ENCODE peak calls at places on chromosomes 1 and 21, in seven cellular contexts. D is CD8-positive, alpha-beta T cell; L is aorta; S is Peyer's patch; R is lung; Z is tibial nerve; T is breast epithelium. V is an unnamed sample. For H3K27me3, the result is how much of the 10 kb centered on the place peaks cover.

GRCh38 chr1:114299331-114300005 is 145.8 kb upstream of the SYT6 start:
- DNase-seq in R (no peak), S (no peak), Z (no peak), T (no peak), L (no peak), D (no peak), V (no peak)

GRCh38 chr1:209335090-209335692 is 248.3 kb upstream of the CAMK1G start:
- DNase-seq in T (no peak), R (no peak), S (no peak), Z (no peak), D (no peak), L (no peak), V (peak)

GRCh38 chr1:6308449-6308848 is 47.6 kb upstream of the GPR153 start:
- DNase-seq in R (no peak), S (no peak), T (no peak), D (no peak), L (no peak), Z (no peak), V (no peak)

GRCh38 chr1:225152061-225152460 is 222.6 kb downstream of the DNAH14 start:
- DNase-seq in L (no peak), Z (no peak), S (no peak), D (no peak), T (no peak), R (no peak), V (no peak)

GRCh38 chr21:42063206-42063577 is 7.9 kb upstream of the UMODL1 start:
- DNase-seq in R (peak), T (no peak), D (peak), Z (no peak), L (peak), S (peak), V (no peak)

GRCh38 chr1:211344335-211344664 is 17.7 kb downstream of the TRAF5 start:
- DNase-seq in R (no peak), T (no peak), Z (no peak), L (no peak), S (peak), D (no peak), V (no peak)

GRCh38 chr1:96214982-96215381 is 506.6 kb upstream of the PTBP2 start:
- DNase-seq in D (no peak), R (no peak), L (no peak), S (no peak), T (no peak), Z (no peak), V (no peak)

GRCh38 chr1:180167721-180168467 is 13.2 kb downstream of the QSOX1 start:
- DNase-seq in L (no peak), Z (no peak), S (no peak), D (no peak), T (peak), R (peak), V (no peak)

GRCh38 chr1:220843481-220844011 is 35.7 kb upstream of the HLX start:
- DNase-seq in S (no peak), D (no peak), R (no peak), L (no peak), Z (peak), T (no peak), V (no peak)

GRCh38 chr1:178864326-178864725 is 6.6 kb downstream of the ANGPTL1 start:
- DNase-seq in L (no peak), R (no peak), T (no peak), Z (no peak), D (no peak), S (no peak), V (no peak)

GRCh38 chr21:15210235-15210678 is 145.5 kb upstream of the NRIP1 start:
- DNase-seq in S (no peak), Z (peak), T (no peak), R (peak), L (peak), D (no peak), V (no peak)

GRCh38 chr21:36929622-36930021 is 36.8 kb downstream of the HLCS start:
- DNase-seq in T (no peak), S (no peak), L (no peak), Z (no peak), D (no peak), R (no peak), V (no peak)

GRCh38 chr1:155527672-155528071 is 34.9 kb downstream of the ASH1L start:
- DNase-seq in L (no peak), S (no peak), D (no peak), T (no peak), Z (no peak), R (no peak), V (no peak)

GRCh38 chr1:178438432-178438831 is 58.3 kb downstream of the CLEC20A start:
- DNase-seq in S (no peak), Z (no peak), T (no peak), D (no peak), R (no peak), L (no peak), V (peak)

GRCh38 chr1:77950873-77951272 is 28.0 kb downstream of the FUBP1 start:
- DNase-seq in R (no peak), D (no peak), L (no peak), Z (no peak), T (no peak), S (no peak), V (no peak)

GRCh38 chr1:33119532-33120217 is 38.7 kb downstream of the AZIN2 start:
- DNase-seq in Z (no peak), R (no peak), D (no peak), L (no peak), S (no peak), T (no peak), V (no peak)

GRCh38 chr1:115530407-115530806 is 111.4 kb upstream of the VANGL1 start:
- DNase-seq in S (no peak), L (no peak), D (no peak), Z (no peak), R (no peak), T (no peak), V (no peak)

GRCh38 chr1:145786271-145786670 is 37.6 kb downstream of the RNF115 start:
- DNase-seq in D (no peak), S (no peak), R (no peak), L (no peak), Z (no peak), T (no peak), V (no peak)

GRCh38 chr1:202002447-202002846 is 7.9 kb upstream of the ELF3 start:
- DNase-seq in S (no peak), L (no peak), Z (no peak), D (no peak), R (no peak), T (no peak), V (no peak)

GRCh38 chr1:177847843-177848242 is 122.0 kb downstream of the SEC16B start:
- DNase-seq in R (no peak), Z (no peak), L (no peak), T (no peak), D (no peak), S (no peak), V (no peak)

GRCh38 chr1:94027735-94028515 is 93.0 kb downstream of the ABCA4 start:
- DNase-seq in R (no peak), Z (no peak), L (no peak), T (no peak), D (no peak), S (no peak), V (no peak)

GRCh38 chr1:181930187-181930586 is 131.3 kb downstream of the ZNF648 start:
- DNase-seq in D (no peak), Z (no peak), R (no peak), S (no peak), L (no peak), T (no peak), V (no peak)

GRCh38 chr1:12486401-12487005 is 131.5 kb downstream of the DHRS3 start:
- DNase-seq in D (no peak), R (peak), S (no peak), L (no peak), Z (peak), T (no peak), V (no peak)

GRCh38 chr1:1599030-1599916 is 662 bp downstream of the FNDC10 start:
- DNase-seq in R (no peak), S (no peak), Z (no peak), D (no peak), L (no peak), T (no peak), V (no peak)

GRCh38 chr1:31408788-31409318 is 4.2 kb upstream of the SERINC2 start:
- DNase-seq in Z (no peak), R (no peak), S (no peak), D (no peak), T (no peak), L (no peak), V (no peak)
- H3K27me3 ChIP-seq in Z (under half), R (under half), S (under half), D (under half), T (under half), L (under half), V (under half)

DNA sequence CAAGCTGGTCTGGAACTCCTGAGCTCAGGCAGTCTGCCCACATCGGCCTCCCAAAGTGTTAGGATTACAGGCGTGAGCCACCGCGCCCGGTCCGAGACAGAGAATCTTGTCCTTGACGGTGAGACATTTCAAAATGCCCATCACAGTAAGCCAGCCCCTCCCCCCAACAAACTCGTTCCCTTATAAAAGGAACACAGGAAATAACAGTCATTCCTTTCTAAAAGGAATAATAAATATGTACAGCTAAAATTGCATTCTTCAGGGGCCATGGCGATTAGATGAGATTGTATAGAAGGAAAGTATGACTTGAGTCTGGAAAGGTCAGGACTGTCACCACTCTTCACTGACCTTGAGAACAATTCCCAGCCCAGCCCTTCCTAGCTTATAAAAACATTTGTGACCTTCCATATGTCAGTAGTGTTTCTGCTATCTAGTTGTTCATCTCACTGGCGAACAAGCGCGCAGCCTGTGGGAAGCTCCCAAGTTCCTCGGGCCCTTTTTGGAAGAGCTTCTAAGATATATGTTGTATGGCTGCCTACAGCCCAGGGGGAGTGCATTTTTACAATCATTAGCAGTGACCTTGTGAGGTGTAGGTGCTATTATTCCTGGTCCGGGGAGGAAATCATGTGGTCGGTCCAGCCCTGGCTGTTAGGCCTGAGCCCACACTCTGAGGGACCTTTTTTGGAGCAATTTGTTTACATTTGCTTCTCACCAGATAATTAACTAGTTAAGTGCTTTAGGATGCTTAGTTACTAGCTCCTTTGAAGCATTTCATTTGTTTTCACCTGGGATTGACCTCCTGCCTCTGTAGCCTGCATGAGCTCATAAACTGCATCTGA is 8.7 kb downstream of the SZRD1 start:
- DNase-seq in S (no peak), Z (no peak), D (no peak), T (no peak), L (no peak), R (no peak), V (peak)
- H3K4me3 ChIP-seq in S (no peak), Z (no peak), D (no peak), T (peak), L (peak), R (no peak), V (no peak)

DNA sequence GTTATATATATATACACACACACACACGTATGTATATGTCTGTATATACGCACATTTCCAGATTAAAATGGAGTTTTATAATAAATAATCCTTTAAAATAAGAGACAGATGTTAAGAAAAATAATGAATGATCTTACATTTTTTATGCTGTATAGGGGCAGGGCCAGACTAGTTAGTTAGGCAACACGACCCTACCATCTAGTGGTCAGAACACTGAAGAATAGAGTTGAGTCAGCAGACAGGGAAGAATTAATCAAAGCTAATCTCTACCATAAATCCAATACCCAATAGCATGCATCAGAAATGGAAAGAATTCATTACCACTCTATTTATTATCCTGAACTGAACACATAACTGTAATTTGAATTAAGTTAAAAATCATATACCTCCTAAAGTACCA is 156.7 kb downstream of the BRINP3 start:
- DNase-seq in Z (no peak), L (no peak), T (no peak), R (no peak), D (no peak), S (no peak), V (peak)
- H3K27me3 ChIP-seq in Z (under half), L (under half), T (under half), R (under half), D (under half), S (under half), V (under half)

DNA sequence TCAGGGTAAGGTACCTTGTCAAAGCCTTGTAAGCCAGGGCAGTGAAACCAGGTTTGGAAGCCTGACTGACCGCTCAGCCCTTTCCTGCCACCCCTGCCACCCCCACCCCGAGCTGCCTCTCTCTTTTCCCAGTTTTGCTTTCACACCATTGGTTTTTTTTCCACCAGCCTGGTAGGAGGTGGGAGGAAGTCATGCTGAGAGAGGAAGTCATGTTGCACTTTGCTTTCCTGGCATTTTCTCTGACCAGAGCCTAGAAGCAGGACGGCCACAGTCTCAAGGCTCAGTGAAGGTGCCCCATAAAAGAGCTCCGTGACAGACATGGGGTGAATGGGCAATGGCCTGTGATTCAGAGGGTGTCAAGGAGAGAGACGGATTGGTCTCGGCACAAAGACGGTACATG is 42.2 kb upstream of the DMRTB1 start:
- DNase-seq in L (no peak), Z (no peak), T (no peak), D (no peak), R (no peak), S (no peak), V (no peak)
- H3K4me3 ChIP-seq in L (no peak), Z (no peak), T (no peak), D (no peak), R (no peak), S (no peak), V (no peak)

DNA sequence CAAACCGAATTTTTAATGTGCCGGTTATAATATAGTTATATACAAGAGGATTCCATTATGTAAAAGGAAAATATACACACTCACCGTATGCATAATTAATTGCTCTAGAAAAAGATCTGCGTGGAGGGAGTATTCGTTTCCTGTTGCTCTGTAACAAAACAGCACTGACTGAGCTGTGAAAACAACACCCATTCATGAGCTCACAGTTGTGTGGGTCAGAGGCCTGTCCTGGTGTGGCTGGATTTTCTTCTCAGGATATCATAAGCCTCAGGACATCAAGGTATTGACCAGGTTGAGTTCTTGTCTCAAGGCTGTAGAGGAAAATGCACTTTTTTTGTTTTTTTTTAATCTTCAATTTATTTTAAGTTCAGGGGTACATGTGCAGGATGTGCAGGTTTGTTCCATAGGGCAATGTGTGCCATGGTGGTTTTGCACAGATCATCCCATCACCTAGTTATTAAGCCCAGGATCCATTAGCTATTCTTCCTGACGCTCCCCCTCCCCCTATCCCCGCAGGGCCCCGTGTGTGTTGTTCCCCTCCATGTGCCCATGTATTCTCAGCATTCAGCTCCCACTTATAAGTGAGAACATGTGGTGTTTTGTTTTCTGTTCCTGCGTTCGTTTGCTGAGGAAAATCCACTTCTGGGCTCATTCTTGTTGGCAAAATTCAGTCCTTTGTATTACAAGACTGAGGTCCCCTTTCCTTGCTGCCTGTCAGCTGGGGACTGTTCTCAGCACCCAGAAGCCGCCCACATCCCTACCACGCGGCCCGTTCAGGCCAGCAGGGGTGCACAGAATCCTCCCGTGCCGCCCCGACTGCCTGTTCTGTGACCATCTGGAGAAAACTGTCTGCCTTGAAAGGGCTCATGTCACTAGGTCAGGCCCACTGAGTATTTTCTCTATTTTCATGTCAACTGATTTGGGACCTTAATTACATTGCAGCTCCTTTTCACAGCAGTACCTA is 87.4 kb upstream of the ERRFI1 start:
- DNase-seq in T (no peak), R (no peak), L (no peak), S (no peak), Z (no peak), D (no peak), V (no peak)
- H3K27me3 ChIP-seq in T (under half), R (under half), L (under half), S (under half), Z (under half), D (under half), V (under half)

DNA sequence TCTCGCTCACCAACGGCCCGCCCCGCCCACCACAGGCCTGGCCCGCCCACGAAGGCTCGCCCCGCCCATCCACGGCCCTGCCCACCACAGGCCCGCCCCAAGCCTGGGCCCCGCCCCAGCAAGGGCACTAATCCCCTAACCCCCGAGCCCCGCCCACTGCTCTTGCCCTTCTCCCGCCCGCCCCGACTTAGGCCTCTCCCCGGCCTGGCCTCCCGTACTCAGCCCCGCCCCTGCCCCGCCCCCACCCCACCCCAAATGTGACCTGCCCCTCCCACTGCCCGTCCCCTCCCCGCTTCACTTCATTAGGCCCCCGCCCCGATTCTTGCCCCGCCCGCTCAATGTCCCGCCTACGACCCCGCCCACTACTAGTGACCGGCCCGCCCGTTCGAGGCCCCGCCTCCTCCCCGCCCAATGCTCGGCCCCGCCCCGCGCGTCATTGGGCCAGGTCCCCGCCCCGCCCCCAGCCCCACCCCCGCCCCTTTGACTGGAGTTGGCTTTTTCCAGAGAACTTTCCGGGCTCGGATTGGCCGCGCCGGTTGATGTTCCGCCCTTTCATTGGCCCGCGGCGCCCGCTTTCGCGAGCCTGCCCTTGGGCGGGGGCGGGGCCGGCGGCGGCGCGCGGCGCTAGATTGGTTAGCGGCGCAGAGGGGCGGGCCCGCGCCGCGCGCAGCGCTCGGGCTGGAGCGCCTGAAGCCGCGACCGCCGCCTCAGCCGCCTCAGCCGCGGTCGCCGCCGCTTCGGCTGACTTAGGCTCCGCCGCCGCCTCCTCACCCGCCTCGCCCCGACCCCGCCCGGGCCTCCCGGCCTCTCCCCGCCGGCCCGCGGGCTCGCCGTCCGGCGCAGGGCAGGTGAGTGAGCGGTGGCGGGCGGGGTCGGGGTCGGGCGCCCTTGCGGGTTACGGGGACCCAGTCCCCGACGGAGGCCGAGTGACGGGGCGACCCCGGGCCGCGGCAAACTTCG is at the start of gene PCBP3:
- DNase-seq in S (peak), Z (peak), D (peak), T (peak), L (peak), R (peak), V (peak)
- H3K4me3 ChIP-seq in S (peak), Z (peak), D (no peak), T (peak), L (peak), R (peak), V (peak)

GRCh38 chr1:85289848-85290335 is 13.5 kb upstream of the BCL10 start:
- DNase-seq in L (no peak), S (no peak), Z (no peak), D (no peak), R (no peak), T (no peak), V (no peak)

GRCh38 chr1:85284202-85284601 is 7.8 kb upstream of the BCL10 start:
- DNase-seq in Z (no peak), S (no peak), L (no peak), R (no peak), T (no peak), D (no peak), V (no peak)

GRCh38 chr1:85290826-85291225 is 14.4 kb upstream of the BCL10 start:
- DNase-seq in S (no peak), Z (no peak), T (no peak), L (no peak), D (no peak), R (no peak), V (no peak)

GRCh38 chr1:85283475-85284199 is 7.2 kb upstream of the BCL10 start:
- DNase-seq in R (no peak), D (no peak), L (no peak), S (no peak), T (no peak), Z (no peak), V (peak)

GRCh38 chr1:85289207-85289847 is 12.9 kb upstream of the BCL10 start:
- DNase-seq in T (no peak), R (no peak), Z (no peak), L (no peak), D (no peak), S (no peak), V (no peak)
- H3K27me3 ChIP-seq in T (under half), R (under half), Z (under half), L (under half), D (under half), S (under half), V (under half)